ENCODE peak calls at places on chromosomes 6 and 20, in four cellular contexts. F, W, O and L are unnamed samples.

GRCh38 chr20:58160451-58161051 is 67.9 kb downstream of the ANKRD60 start:
- DNase-seq in F (no peak), W (no peak), O (no peak), L (no peak)

GRCh38 chr6:159989882-159990480 is 21.1 kb downstream of the IGF2R start:
- DNase-seq in F (no peak), W (no peak), O (no peak), L (no peak)

GRCh38 chr6:41917528-41917927 is 3.4 kb downstream of the MED20 start:
- DNase-seq in F (no peak), W (no peak), O (no peak), L (no peak)

GRCh38 chr6:32637219-32637880 is at the start of gene HLA-DQA1:
- DNase-seq in F (no peak), W (peak; percentile 91), O (no peak), L (no peak)

GRCh38 chr20:1281279-1282057 is 15.4 kb downstream of the SNPH start:
- DNase-seq in F (no peak), W (no peak), O (no peak), L (no peak)

GRCh38 chr6:153130515-153131036 is 506 bp downstream of the RGS17 start:
- DNase-seq in F (no peak), W (no peak), O (no peak), L (no peak)

GRCh38 chr6:26588965-26589364 is 7.8 kb upstream of the ABT1 start:
- DNase-seq in F (no peak), W (no peak), O (no peak), L (no peak)

GRCh38 chr20:14991023-14991422 is 653.6 kb upstream of the FLRT3 start:
- DNase-seq in F (peak; percentile 91), W (no peak), O (no peak), L (no peak)

GRCh38 chr6:52535711-52536423 is 41.0 kb downstream of the TRAM2 start:
- DNase-seq in F (no peak), W (no peak), O (no peak), L (no peak)

GRCh38 chr20:62882426-62882825 is 20.8 kb upstream of the TCFL5 start:
- DNase-seq in F (no peak), W (no peak), O (no peak), L (no peak)

GRCh38 chr6:149558029-149558428 is 8.1 kb upstream of the GINM1 start:
- DNase-seq in F (no peak), W (no peak), O (no peak), L (no peak)

GRCh38 chr20:15949391-15949790 is 623.9 kb downstream of the KIF16B start:
- DNase-seq in F (no peak), W (no peak), O (no peak), L (no peak)

GRCh38 chr6:16688984-16689636 is 72.2 kb downstream of the ATXN1 start:
- DNase-seq in F (no peak), W (no peak), O (no peak), L (no peak)

DNA sequence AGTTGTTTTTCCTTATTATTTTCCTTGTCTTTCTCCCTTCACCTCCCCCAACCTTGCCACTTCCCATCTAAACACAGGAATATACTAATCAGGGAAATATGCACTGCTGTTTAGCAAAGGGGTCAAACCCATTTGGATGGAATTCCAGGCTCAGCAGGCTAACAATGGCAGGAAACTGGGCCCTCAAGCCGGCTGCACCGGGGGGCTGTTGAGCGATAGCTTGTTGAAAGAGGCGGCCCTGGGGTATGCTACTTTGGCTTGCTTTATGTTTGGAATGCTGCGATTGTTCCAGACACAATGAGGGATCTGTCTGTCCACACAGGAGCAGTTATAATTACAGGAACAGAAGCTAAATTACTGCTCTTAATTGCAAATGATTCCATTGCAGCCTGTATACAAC is 112.7 kb downstream of the TMEM170B start:
- DNase-seq in F (no peak), W (no peak), O (no peak), L (peak; percentile 85)
- TF ChIP-seq ZNF274 in F (no peak), W (no peak), O (no peak), L (no peak)

DNA sequence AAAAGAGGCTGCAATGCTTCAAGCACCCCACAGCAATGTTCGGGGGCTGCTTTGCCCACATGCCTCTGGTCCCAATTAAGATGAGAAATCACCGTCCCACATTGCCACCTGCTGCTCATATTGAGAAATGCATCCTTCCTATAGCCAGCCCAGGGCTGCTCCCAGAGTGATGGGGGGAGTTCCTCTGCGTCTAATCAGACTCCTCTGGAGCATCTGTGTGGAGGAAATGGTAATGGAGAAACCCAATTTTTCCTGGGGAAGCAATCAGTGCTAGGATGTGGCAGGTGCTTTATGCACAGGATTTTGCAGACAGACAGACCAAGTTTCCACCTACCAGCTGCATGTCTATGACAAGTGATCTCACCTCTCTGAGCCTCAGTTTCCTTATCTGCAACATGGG is 33.6 kb downstream of the PTGIS start:
- DNase-seq in F (peak; percentile 63), W (peak; percentile 19), O (peak; percentile 81), L (peak; percentile 59)
- TF ChIP-seq YY1 in F (no peak), W (no peak), O (no peak), L (no peak)

DNA sequence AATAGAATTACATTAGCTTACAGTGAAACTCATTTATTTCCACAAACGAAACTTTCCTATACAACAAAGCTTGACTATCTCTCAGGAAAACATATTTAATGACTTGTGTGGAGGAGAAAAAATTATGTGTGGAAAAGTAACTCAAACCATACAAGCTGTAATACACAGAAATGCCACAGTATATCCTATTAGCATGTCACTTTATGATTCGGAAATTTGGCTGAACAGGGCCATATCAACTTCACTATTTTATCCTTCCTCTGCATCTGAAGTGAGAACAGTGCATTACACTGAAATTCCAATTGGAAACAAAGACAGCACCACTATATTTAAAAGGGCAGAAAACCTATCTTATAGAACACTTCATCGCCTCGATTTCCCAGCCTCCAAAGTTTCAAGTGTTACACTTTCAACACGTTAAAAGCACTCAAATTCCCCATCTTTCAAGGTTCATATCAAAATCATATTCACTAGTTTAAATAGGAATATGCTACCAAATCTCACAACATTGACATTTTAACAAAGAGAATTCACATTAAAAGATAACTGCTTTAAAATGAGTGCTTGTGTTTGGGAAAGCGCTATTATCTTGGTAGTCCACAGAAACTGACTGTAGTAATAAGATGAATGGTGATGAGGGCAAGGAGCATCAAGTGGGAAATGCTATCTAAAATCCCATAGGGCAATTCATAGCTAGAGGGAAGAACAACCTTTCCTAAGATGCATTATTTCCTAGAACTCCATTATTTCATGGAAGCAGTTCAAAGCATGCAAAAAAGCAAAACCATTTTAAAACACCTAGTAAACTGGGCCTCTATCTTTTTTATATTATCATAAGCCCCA is 1.8 kb downstream of the REV3L start:
- DNase-seq in F (no peak), W (no peak), O (no peak), L (no peak)
- H3K4me1 ChIP-seq in F (peaks cover 57% of the 10 kb centered on the region), W (peaks cover 13% of the 10 kb centered on the region), O (peaks cover 9% of the 10 kb centered on the region), L (no peaks in the 10 kb centered on the region)

GRCh38 chr6:44715188-44715587 is 327.7 kb downstream of the CDC5L start:
- DNase-seq in F (no peak), W (no peak), O (no peak), L (no peak)
- TF ChIP-seq ZNF274 in F (no peak), W (no peak), O (no peak), L (no peak)

GRCh38 chr6:140438346-140438735 is 1063.9 kb upstream of the CITED2 start:
- DNase-seq in F (no peak), W (no peak), O (no peak), L (no peak)

GRCh38 chr6:140445474-140446004 is 1071.1 kb upstream of the CITED2 start:
- DNase-seq in F (no peak), W (no peak), O (no peak), L (no peak)

GRCh38 chr6:140440223-140440810 is 1065.9 kb upstream of the CITED2 start:
- DNase-seq in F (no peak), W (no peak), O (no peak), L (no peak)

GRCh38 chr6:140437619-140438345 is 1063.3 kb upstream of the CITED2 start:
- DNase-seq in F (no peak), W (no peak), O (no peak), L (no peak)

DNA sequence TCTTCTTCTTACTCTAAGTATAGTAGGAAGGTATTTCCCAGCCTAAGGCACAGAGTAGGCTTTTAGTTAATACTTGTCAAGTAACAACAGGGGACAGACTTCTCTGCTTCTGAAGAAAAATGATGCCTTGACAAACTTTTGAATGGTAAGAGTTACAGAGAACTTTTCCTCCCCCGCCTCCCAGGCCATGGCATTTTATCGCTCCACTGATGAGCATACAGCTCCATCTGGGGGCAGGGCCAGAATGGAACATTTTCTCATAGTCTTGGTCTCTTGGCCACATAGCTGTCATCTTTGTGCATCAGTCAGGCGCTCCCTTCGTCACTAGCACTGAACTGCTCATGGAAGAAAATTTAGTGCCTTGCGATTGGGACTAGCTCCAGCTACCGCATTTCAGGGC is 1066.8 kb upstream of the CITED2 start:
- DNase-seq in F (peak; percentile 46), W (no peak), O (peak; percentile 9), L (peak; percentile 16)
- TF ChIP-seq YY1 in F (no peak), W (no peak), O (no peak), L (no peak)

GRCh38 chr6:148231572-148231971 is 111.1 kb upstream of the SASH1 start:
- DNase-seq in F (no peak), W (no peak), O (no peak), L (no peak)
- H3K4me1 ChIP-seq in F (peaks cover 10% of the 10 kb centered on the region), W (no peaks in the 10 kb centered on the region), O (no peaks in the 10 kb centered on the region), L (no peaks in the 10 kb centered on the region)

DNA sequence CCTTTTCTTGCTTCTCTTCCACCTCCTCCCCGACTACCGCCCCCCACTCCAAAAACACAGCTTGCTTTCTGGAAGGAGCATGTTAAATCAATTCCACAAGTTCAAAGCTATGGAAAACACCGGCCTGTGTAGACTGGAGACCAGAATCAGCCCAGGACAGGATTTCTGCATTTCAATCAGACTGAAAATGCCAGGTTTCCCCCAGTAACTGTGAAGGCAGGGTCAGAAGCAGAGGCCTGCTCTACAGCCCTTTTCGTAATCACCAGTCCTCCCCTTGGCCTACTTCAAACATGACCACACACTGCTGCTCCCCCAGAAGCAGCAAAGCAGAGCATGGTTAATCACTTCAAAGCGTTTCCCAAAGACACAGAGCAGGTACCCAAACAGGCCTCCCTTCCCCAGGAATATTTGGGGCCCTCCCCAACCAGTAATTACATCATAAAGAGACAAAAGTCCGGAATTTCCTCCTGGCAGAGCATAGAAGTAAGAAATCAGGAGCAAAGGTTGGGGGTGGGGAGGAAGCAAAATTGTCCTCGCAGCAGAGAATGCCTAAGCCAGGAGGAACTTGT is 38.4 kb downstream of the ZMYND8 start:
- DNase-seq in F (peak; percentile 94), W (no peak), O (no peak), L (peak; percentile 70)
- TF ChIP-seq ZNF274 in F (peak; percentile 59), W (no peak), O (no peak), L (no peak)

GRCh38 chr6:121890307-121890910 is 455.0 kb downstream of the GJA1 start:
- DNase-seq in F (no peak), W (no peak), O (no peak), L (peak; percentile 1)
- TF ChIP-seq YY1 in F (no peak), W (no peak), O (no peak), L (no peak)

DNA sequence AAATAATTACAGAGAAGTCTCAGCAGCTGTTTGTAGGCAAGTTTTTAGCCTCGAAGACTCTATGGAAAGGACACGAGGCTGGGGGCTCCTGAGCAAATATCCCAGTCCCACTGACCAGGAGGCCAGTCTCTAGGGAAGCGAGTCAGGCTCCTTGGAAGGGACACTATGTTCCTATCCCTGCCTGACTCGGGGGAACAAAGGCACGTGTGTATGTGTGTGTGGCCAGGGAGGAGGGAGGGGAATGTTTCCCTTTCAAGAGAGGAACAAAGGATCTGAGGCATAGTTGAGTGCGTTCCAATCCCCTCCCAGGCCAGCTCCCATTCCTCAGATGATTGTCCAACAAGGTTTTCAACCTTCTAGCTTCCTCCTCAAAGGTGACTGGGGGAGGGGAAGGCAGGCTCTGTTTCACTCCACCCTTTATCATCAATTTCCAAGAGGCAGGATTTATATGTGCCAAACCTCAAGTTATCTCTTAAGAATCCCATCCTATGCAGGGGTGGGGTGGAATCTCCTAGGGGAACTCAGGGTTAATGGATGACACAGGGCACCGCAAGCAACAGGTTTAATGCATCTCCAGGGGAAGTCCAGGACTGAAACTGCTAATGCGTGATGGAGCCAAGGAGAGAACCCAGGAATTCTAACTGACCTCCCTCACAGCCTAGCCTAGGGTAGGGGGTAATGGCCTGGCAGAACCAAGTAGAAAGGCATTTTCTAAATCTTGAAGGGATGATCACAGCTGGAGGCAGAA is 9.9 kb downstream of the BCL2L1 start:
- DNase-seq in F (peak; percentile 95), W (no peak), O (no peak), L (peak; percentile 81)
- H3K4me1 ChIP-seq in F (peaks cover 99% of the 10 kb centered on the region), W (peaks cover 28% of the 10 kb centered on the region), O (peaks cover 38% of the 10 kb centered on the region), L (peaks cover 5% of the 10 kb centered on the region)